ENCODE peak calls at places on chromosomes 7 and 10, in five cellular contexts. U is HT1080, F is esophagus squamous epithelium, K is T follicular helper cell, Y is psoas muscle. V is an unnamed sample.

GRCh38 chr7:42692609-42693008 is 219.3 kb downstream of the C7orf25 start:
- DNase-seq in U (no peak), F (no peak), K (no peak), Y (no peak), V (no peak)

GRCh38 chr10:100006241-100006886 is 3.4 kb downstream of the DNMBP start:
- DNase-seq in U (peak), F (no peak), K (no peak), Y (no peak), V (peak)

GRCh38 chr7:91383186-91383585 is 119.0 kb downstream of the FZD1 start:
- DNase-seq in U (no peak), F (no peak), K (no peak), Y (no peak), V (no peak)

GRCh38 chr7:30468791-30469190 is 9.8 kb downstream of the NOD1 start:
- DNase-seq in U (no peak), F (no peak), K (no peak), Y (peak), V (no peak)

GRCh38 chr7:121000091-121000983 is 11.8 kb downstream of the CPED1 start:
- DNase-seq in U (peak), F (no peak), K (no peak), Y (no peak), V (no peak)

GRCh38 chr10:63133056-63133786 is at the start of gene NRBF2:
- DNase-seq in U (peak), F (peak), K (peak), Y (peak), V (peak)

GRCh38 chr10:109429956-109430760 is 493.2 kb downstream of the XPNPEP1 start:
- DNase-seq in U (peak), F (no peak), K (no peak), Y (no peak), V (no peak)

GRCh38 chr7:6624246-6624611 is 8.8 kb downstream of the ZNF853 start:
- DNase-seq in U (no peak), F (no peak), K (no peak), Y (no peak), V (no peak)

GRCh38 chr7:99040104-99040958 is 103.6 kb downstream of the SMURF1 start:
- DNase-seq in U (peak), F (no peak), K (peak), Y (peak), V (peak)

GRCh38 chr7:30309842-30310435 is 25.5 kb downstream of the ZNRF2 start:
- DNase-seq in U (no peak), F (no peak), K (no peak), Y (no peak), V (no peak)

GRCh38 chr10:25766213-25766612 is 167.8 kb upstream of the MYO3A start:
- DNase-seq in U (no peak), F (no peak), K (no peak), Y (no peak), V (no peak)

GRCh38 chr7:151844828-151845200 is 32.1 kb downstream of the PRKAG2 start:
- DNase-seq in U (no peak), F (no peak), K (no peak), Y (no peak), V (no peak)

GRCh38 chr10:51273572-51273971 is 199.3 kb downstream of the PRKG1 start:
- DNase-seq in U (no peak), F (no peak), K (no peak), Y (no peak), V (no peak)

GRCh38 chr7:75642810-75643486 is 95.8 kb downstream of the HIP1 start:
- DNase-seq in U (peak), F (no peak), K (peak), Y (peak), V (peak)

GRCh38 chr7:138245682-138246081 is 169.4 kb downstream of the AKR1D1 start:
- DNase-seq in U (no peak), F (no peak), K (no peak), Y (no peak), V (no peak)

GRCh38 chr10:6203331-6204062 is 765 bp downstream of the PFKFB3 start:
- DNase-seq in U (peak), F (no peak), K (peak), Y (peak), V (peak)

GRCh38 chr7:98051118-98051744 is 55.4 kb upstream of the LMTK2 start:
- DNase-seq in U (no peak), F (no peak), K (peak), Y (no peak), V (no peak)

GRCh38 chr10:92688927-92689662 is 660 bp upstream of the HHEX start:
- DNase-seq in U (no peak), F (no peak), K (no peak), Y (no peak), V (no peak)

GRCh38 chr7:4202954-4203353 is 479.1 kb upstream of the FOXK1 start:
- DNase-seq in U (no peak), F (no peak), K (no peak), Y (no peak), V (no peak)

GRCh38 chr10:6746782-6747181 is 166.7 kb upstream of the PRKCQ start:
- DNase-seq in U (no peak), F (no peak), K (no peak), Y (no peak), V (no peak)

GRCh38 chr7:123608991-123609882 is 7.6 kb downstream of the ASB15 start:
- DNase-seq in U (no peak), F (no peak), K (no peak), Y (peak), V (no peak)

GRCh38 chr7:46630031-46630430 is 709.0 kb upstream of the IGFBP3 start:
- DNase-seq in U (peak), F (no peak), K (no peak), Y (no peak), V (no peak)

GRCh38 chr7:106417273-106417902 is 132.6 kb upstream of the NAMPT start:
- DNase-seq in U (peak), F (no peak), K (no peak), Y (no peak), V (no peak)

V was measured in 8988T.